ENCODE peak calls at places on chromosomes 2 and 18, in eight cellular contexts. H, U, N, E, K, V, Q and S are unnamed samples.

GRCh38 chr18:9422816-9423519 is 52.3 kb upstream of the RALBP1 start:
- DNase-seq in N (no peak), Q (peak; percentile 4), K (no peak), H (no peak), V (no peak), U (peak; percentile 65), E (no peak), S (no peak)

GRCh38 chr2:190415794-190416729 is 7.9 kb downstream of the MFSD6 start:
- DNase-seq in H (no peak), N (no peak), V (no peak), U (no peak), Q (no peak), K (no peak), E (no peak), S (no peak)

GRCh38 chr2:217356795-217357194 is 496.9 kb upstream of the TNP1 start:
- DNase-seq in E (no peak), K (no peak), U (no peak), Q (no peak), N (no peak), V (no peak), H (no peak), S (no peak)

GRCh38 chr2:154452906-154453493 is 245.5 kb upstream of the KCNJ3 start:
- DNase-seq in E (peak; percentile 6), K (peak; percentile 5), H (peak; percentile 4), N (no peak), V (no peak), Q (no peak), U (peak; percentile 63), S (no peak)

GRCh38 chr2:15195723-15196270 is 365.3 kb downstream of the NBAS start:
- DNase-seq in U (no peak), V (no peak), E (no peak), Q (no peak), K (no peak), N (no peak), H (no peak), S (no peak)

GRCh38 chr2:27378096-27378808 is 2.3 kb downstream of the ZNF513 start:
- DNase-seq in K (no peak), V (no peak), U (peak; percentile 39), H (no peak), E (no peak), N (peak; percentile 81), Q (no peak), S (peak; percentile 25)

GRCh38 chr2:47771211-47771610 is 11.7 kb upstream of the MSH6 start:
- DNase-seq in V (no peak), U (peak; percentile 79), H (no peak), K (peak; percentile 35), Q (no peak), N (no peak), E (no peak), S (peak; percentile 60)

GRCh38 chr2:100262555-100263320 is 59.6 kb downstream of the LONRF2 start:
- DNase-seq in H (peak; percentile 47), V (peak; percentile 64), Q (peak; percentile 84), N (no peak), E (peak; percentile 71), K (peak; percentile 20), U (peak; percentile 85), S (peak; percentile 41)

GRCh38 chr2:29663266-29663665 is 258.1 kb downstream of the ALK start:
- DNase-seq in K (no peak), E (no peak), H (no peak), U (peak; percentile 36), N (no peak), Q (no peak), V (no peak), S (no peak)

GRCh38 chr2:209240204-209240603 is 183.6 kb upstream of the MAP2 start:
- DNase-seq in K (no peak), E (no peak), Q (no peak), H (no peak), U (no peak), V (no peak), N (no peak), S (no peak)

GRCh38 chr2:36670881-36671595 is 25.5 kb upstream of the VIT start:
- DNase-seq in Q (no peak), H (no peak), N (no peak), U (no peak), V (no peak), K (no peak), E (no peak), S (no peak)

GRCh38 chr2:239246723-239247122 is 154.1 kb downstream of the HDAC4 start:
- DNase-seq in E (no peak), U (peak; percentile 100), K (no peak), V (no peak), N (no peak), H (peak; percentile 59), Q (peak; percentile 79), S (no peak)

GRCh38 chr2:223674998-223675609 is 72.9 kb upstream of the SCG2 start:
- DNase-seq in V (no peak), U (peak; percentile 63), Q (no peak), N (no peak), E (no peak), H (no peak), K (no peak), S (peak; percentile 30)

GRCh38 chr2:186927185-186927866 is 78.4 kb upstream of the ZSWIM2 start:
- DNase-seq in H (no peak), Q (no peak), E (no peak), N (no peak), U (no peak), V (no peak), K (no peak), S (no peak)

GRCh38 chr2:25270061-25270460 is 71.7 kb downstream of the DNMT3A start:
- DNase-seq in E (no peak), H (no peak), K (no peak), N (no peak), V (no peak), U (no peak), Q (no peak), S (no peak)

GRCh38 chr2:9737053-9737875 is 106.0 kb upstream of the TAF1B start:
- DNase-seq in E (peak; percentile 74), K (no peak), U (peak; percentile 19), H (no peak), V (no peak), N (no peak), Q (no peak), S (peak; percentile 37)